ENCODE peak calls at places on chromosome 12, in five cellular contexts. U is endothelial cell of umbilical vein, P is right lobe of liver, T is spleen, E is IMR-90. H is an unnamed sample.

GRCh38 chr12:127810026-127810425 is 456.9 kb upstream of the TMEM132C start:
- DNase-seq in U (no peak), P (no peak), T (no peak), E (no peak), H (no peak)

GRCh38 chr12:106245767-106246166 is 2.1 kb downstream of the CKAP4 start:
- DNase-seq in U (peak), P (no peak), T (no peak), E (peak), H (peak)

GRCh38 chr12:14810953-14811483 is 3.0 kb downstream of the SMCO3 start:
- DNase-seq in U (peak), P (peak), T (no peak), E (peak), H (no peak)

GRCh38 chr12:114674201-114675047 is 9.6 kb downstream of the TBX3 start:
- DNase-seq in U (no peak), P (no peak), T (no peak), E (peak), H (no peak)

GRCh38 chr12:226401-226800 is 12.4 kb upstream of the SLC6A12 start:
- DNase-seq in U (no peak), P (no peak), T (no peak), E (no peak), H (no peak)

GRCh38 chr12:46499226-46499625 is 126.7 kb upstream of the SLC38A2 start:
- DNase-seq in U (no peak), P (no peak), T (no peak), E (no peak), H (no peak)

GRCh38 chr12:56787498-56787897 is 24.4 kb downstream of the HSD17B6 start:
- DNase-seq in U (no peak), P (no peak), T (no peak), E (no peak), H (no peak)

GRCh38 chr12:132716356-132716755 is 5.7 kb downstream of the PGAM5 start:
- DNase-seq in U (no peak), P (no peak), T (no peak), E (no peak), H (no peak)

GRCh38 chr12:28024231-28024995 is 51.9 kb upstream of the PTHLH start:
- DNase-seq in U (peak), P (no peak), T (no peak), E (peak), H (no peak)

GRCh38 chr12:103632554-103633216 is 45.6 kb downstream of the STAB2 start:
- DNase-seq in U (peak), P (peak), T (peak), E (peak), H (no peak)

GRCh38 chr12:10634427-10634826 is 21.0 kb upstream of the MAGOHB start:
- DNase-seq in U (no peak), P (no peak), T (no peak), E (peak), H (no peak)

GRCh38 chr12:42961395-42961794 is 371.8 kb upstream of the PRICKLE1 start:
- DNase-seq in U (peak), P (no peak), T (no peak), E (peak), H (no peak)

GRCh38 chr12:46958093-46958492 is 121.3 kb upstream of the PCED1B start:
- DNase-seq in U (no peak), P (no peak), T (no peak), E (no peak), H (no peak)

GRCh38 chr12:68416826-68417225 is 84.7 kb upstream of the MDM1 start:
- DNase-seq in U (no peak), P (no peak), T (no peak), E (peak), H (no peak)

GRCh38 chr12:128507470-128507869 is 240.5 kb downstream of the TMEM132C start:
- DNase-seq in U (no peak), P (no peak), T (no peak), E (no peak), H (no peak)

GRCh38 chr12:107091381-107091780 is 2.0 kb downstream of the CRY1 start:
- DNase-seq in U (peak), P (no peak), T (no peak), E (peak), H (peak)

GRCh38 chr12:8951744-8952143 is 2.3 kb upstream of the M6PR start:
- DNase-seq in U (no peak), P (no peak), T (no peak), E (no peak), H (no peak)

GRCh38 chr12:45732250-45732649 is 2.7 kb downstream of the ARID2 start:
- DNase-seq in U (peak), P (no peak), T (no peak), E (peak), H (no peak)

GRCh38 chr12:85630851-85631250 is 205.4 kb downstream of the RASSF9 start:
- DNase-seq in U (no peak), P (no peak), T (no peak), E (peak), H (no peak)

GRCh38 chr12:42960087-42960527 is 370.6 kb upstream of the PRICKLE1 start:
- DNase-seq in U (peak), P (no peak), T (no peak), E (peak), H (no peak)

GRCh38 chr12:7060353-7060954 is at the start of gene C1S:
- DNase-seq in U (peak), P (peak), T (no peak), E (peak), H (peak)

DNA sequence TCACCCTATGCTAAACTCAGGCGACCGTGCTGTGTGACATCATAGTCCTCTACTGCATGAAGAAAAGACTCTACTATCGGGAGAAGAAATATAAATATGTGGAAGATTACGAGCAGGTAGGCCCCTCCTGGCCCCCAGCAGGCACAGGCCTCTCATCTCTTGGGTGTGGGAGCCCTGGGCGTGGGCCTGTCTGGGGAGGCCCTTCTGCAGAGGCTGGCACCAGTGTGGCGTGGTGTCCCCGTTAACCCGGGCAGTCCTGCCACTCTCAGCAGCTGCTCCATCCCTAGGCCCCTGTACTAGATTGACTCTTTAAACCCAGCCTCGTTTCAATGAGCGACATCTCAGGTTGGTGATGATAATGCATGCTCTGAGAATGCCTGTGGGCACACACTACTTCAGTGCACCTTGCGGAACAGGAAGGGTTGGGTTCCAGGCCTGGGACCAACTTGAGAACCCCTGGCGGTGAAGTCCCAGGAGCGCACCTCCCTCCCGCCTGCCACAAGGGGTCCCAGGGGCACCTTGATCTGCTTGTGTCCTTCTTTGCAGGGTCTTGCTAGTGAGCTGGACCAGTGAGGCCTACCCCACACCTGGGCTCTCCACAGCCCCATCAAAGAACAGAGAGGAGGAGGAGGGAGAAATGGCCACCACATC is 23.2 kb downstream of the P2RX4 start:
- DNase-seq in U (no peak), P (no peak), T (peak), E (no peak), H (no peak)
- TF ChIP-seq CTCF in U (no peak), P (no peak), T (no peak), E (no peak), H (no peak)

DNA sequence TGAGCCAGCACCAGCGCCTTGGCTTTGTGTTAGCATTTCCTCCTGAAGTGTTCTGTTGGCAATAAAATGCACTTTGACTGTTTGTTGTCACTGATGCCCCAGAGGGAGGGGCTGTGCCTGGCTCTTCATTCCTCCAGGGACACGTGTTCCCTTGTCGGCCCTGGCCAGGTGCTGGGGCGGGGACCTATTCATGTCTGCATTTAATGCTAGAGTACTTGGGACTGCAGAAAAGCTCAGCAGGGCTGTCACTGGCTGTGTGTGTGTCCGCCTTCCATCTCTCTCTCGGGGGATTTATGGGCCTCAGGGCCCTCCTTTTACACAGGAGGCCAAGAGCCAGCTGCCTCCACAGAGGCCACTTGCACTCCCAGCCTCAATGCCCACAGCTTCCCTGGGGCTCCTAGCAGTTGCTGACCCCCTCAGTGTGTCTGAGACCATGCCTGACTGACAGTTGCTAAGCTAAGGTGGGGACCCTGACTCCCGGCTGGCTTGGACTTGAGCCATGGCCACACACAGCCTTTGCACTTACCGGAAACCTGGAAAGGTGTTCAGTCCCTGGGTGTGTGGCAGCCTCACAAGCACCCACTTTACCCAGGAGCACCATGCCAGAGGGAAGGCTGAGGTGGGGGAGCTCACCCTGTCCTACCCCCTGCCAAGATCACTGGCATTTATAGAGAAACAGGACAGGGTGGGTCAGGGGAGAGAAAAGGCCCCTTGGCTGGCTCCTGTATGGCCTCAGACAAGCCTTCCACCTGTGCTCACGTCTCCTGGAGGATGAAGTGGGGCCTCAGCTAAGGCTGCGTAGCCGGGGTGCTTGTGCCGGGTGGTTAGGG is 27.8 kb downstream of the HIP1R start:
- DNase-seq in U (no peak), P (peak), T (peak), E (no peak), H (no peak)
- TF ChIP-seq POLR2A in U (no peak), P (peak), T (no peak), E (no peak), H (no peak)

DNA sequence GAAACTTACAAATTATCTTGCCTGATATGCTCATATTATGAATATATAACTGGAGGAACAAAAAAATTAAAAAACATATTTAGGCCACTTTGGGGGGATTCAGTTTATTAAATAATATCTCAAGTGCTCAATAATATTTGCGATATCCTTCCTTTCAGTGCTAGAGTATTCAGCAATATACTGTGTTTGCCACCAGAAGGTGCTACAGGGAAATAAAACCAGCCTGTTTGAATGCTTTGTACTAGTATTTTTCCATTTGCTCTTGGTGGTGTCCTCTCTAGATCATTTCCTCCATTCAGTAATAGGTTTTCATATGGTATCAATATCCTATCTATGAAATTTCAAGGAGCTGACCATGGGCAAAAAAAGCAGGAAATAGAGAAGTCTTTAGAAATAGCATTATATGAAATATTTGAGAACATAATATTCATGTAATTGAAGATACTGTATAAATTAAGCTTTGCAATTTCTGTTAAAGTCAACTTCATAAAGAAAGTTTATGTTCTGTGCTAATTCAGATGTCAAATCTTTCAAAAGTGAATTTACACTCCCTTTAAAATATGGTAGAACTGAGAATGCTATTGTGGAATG is 106.2 kb upstream of the NAV3 start:
- DNase-seq in U (peak), P (no peak), T (no peak), E (peak), H (no peak)
- TF ChIP-seq CTCF in U (peak), P (peak), T (peak), E (peak), H (peak)

GRCh38 chr12:55720071-55720564 is at the start of gene RDH5:
- DNase-seq in U (no peak), P (peak), T (peak), E (peak), H (peak)
- TF ChIP-seq POLR2A in U (no peak), P (peak), T (no peak), E (no peak), H (no peak)

GRCh38 chr12:3107071-3107583 is 29.9 kb downstream of the TSPAN9 start:
- DNase-seq in U (no peak), P (no peak), T (no peak), E (peak), H (peak)
- TF ChIP-seq CTCF in U (no peak), P (no peak), T (no peak), E (no peak), H (no peak)

GRCh38 chr12:53057816-53058500 is 8.1 kb downstream of the TNS2 start:
- DNase-seq in U (no peak), P (no peak), T (no peak), E (no peak), H (no peak)

GRCh38 chr12:53060064-53060720 is 10.3 kb downstream of the TNS2 start:
- DNase-seq in U (no peak), P (no peak), T (no peak), E (no peak), H (no peak)

GRCh38 chr12:53059434-53060063 is 9.7 kb downstream of the TNS2 start:
- DNase-seq in U (no peak), P (no peak), T (no peak), E (no peak), H (no peak)

GRCh38 chr12:53060721-53061276 is 10.9 kb downstream of the TNS2 start:
- DNase-seq in U (peak), P (peak), T (peak), E (no peak), H (peak)

DNA sequence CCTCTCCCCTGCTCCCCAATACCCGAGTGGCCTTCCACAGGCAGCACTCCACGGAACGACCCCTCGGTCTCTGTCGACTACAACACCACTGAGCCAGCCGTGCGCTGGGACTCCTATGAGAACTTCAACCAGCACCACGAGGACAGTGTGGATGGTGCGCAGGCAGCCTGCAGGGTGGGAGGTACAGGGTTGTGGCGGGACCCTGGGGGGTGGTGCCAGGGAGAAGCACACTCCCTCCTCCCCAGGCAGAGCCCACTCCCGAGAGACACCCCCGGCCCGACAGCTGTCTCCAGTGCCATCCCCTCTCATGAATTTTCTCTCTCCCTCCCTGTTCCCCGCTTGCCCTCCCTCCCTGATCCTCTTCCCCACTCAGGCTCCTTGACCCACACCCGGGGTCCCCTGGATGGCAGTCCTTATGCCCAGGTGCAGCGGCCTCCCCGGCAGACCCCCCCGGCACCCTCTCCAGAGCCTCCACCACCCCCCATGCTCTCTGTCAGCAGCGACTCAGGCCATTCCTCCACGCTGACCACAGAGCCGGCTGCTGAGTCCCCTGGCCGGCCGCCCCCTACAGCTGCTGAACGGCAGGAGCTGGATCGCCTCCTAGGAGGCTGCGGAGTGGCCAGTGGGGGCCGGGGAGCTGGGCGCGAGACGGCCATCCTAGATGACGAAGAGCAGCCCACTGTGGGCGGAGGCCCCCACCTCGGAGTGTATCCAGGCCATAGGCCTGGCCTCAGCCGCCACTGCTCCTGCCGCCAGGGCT is 9.0 kb downstream of the TNS2 start:
- DNase-seq in U (no peak), P (no peak), T (peak), E (no peak), H (no peak)
- TF ChIP-seq POLR2A in U (no peak), P (no peak), T (no peak), E (no peak), H (no peak)

GRCh38 chr12:19775241-19775640 is 335.9 kb downstream of the AEBP2 start:
- DNase-seq in U (no peak), P (no peak), T (no peak), E (no peak), H (no peak)

GRCh38 chr12:19779393-19780056 is 340.2 kb downstream of the AEBP2 start:
- DNase-seq in U (no peak), P (no peak), T (peak), E (no peak), H (no peak)

GRCh38 chr12:19778111-19778688 is 338.9 kb downstream of the AEBP2 start:
- DNase-seq in U (peak), P (no peak), T (no peak), E (peak), H (no peak)

GRCh38 chr12:19780460-19780859 is 341.2 kb downstream of the AEBP2 start:
- DNase-seq in U (no peak), P (no peak), T (no peak), E (no peak), H (no peak)

DNA sequence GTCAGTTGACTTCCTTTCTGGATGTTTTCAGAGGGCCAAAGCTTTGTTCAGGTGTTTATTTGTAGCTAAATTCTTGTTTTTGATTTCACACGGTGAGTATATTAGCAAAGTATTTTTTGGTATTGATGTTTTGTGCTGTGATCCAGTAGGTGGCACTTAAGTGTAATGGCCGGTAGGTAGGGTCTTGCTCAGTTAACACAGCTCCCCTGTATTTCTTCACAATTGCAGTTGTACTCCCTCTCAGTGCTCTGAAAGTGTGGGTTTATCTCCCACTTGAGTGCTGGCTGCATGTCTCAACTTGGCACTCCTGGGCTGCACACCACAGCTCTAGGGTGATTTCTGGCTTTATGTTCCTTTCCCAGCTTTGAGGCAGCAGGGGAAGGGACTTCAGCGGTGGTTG is 339.5 kb downstream of the AEBP2 start:
- DNase-seq in U (peak), P (no peak), T (no peak), E (no peak), H (no peak)
- TF ChIP-seq CTCF in U (no peak), P (no peak), T (no peak), E (no peak), H (no peak)

DNA sequence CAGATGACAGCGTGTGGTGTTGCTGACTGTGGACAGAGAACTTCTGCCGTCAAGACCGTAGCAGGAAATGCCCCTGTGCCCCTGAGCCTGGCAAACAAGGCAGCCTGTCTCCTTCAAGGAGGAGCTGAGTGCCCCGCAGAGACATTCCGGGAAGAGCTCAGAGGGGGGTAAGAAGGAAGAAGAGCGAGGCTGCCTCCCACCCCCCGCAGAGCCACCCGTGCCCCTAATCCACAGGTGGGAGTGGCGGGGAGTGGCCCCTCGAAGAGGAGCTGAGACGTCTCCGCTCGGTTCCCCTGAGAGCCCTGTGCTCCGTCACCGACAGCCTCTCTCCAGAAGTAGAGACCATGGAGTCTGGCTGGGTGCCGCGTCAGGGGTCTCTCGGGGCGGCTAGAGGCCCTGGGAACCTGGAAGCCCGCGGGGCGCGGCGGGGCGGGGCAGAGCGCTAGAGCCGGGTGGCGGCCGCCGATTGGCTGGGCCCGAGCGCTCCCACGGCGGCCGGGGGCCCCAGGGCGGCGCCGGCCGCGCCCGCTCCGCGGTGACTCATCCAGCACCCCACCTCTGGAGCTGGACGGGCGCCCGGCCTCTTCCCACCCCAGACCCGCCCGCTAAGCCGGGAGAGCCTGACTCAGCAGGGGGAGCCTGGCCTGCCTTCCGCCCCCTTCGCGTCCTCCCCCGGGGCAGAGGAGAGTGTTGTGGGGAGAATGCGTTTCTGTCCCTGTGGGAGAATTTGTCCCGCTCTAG is 25.2 kb upstream of the KRT78 start:
- DNase-seq in U (peak), P (peak), T (peak), E (peak), H (peak)
- TF ChIP-seq POLR2A in U (no peak), P (no peak), T (no peak), E (no peak), H (peak)